ENCODE peak calls at places on chromosomes 6 and 20, in six cellular contexts. V is colonic mucosa, X is lower lobe of right lung, L is fibroblast of lung, K is AG10803, Z is K562. H is an unnamed sample.

GRCh38 chr6:133424359-133424758 is 183.2 kb downstream of the EYA4 start:
- DNase-seq in K (no peak), X (no peak), Z (no peak), L (no peak), V (no peak), H (no peak)

GRCh38 chr20:25205277-25206062 is 10.0 kb downstream of the ENTPD6 start:
- DNase-seq in L (no peak), X (no peak), V (no peak), K (no peak), Z (no peak), H (no peak)

GRCh38 chr6:152309648-152310047 is 327.5 kb downstream of the SYNE1 start:
- DNase-seq in X (no peak), Z (no peak), V (no peak), K (no peak), L (peak; percentile 69), H (no peak)

GRCh38 chr6:141956046-141956761 is 176.5 kb upstream of the GJE1 start:
- DNase-seq in K (peak; percentile 18), V (no peak), X (no peak), Z (no peak), L (peak; percentile 17), H (no peak)

GRCh38 chr6:135423649-135424128 is 73.9 kb downstream of the AHI1 start:
- DNase-seq in K (peak; percentile 37), Z (peak; percentile 36), X (no peak), V (no peak), L (peak; percentile 36), H (no peak)

GRCh38 chr6:167781066-167781767 is 45.5 kb upstream of the AFDN start:
- DNase-seq in L (no peak), K (no peak), Z (no peak), X (no peak), V (no peak), H (no peak)

GRCh38 chr20:9081423-9081966 is 12.6 kb downstream of the PLCB4 start:
- DNase-seq in X (no peak), V (no peak), L (no peak), K (peak; percentile 92), Z (no peak), H (no peak)

GRCh38 chr20:10501377-10501776 is 66.3 kb downstream of the SLX4IP start:
- DNase-seq in X (peak; percentile 65), L (peak; percentile 41), K (peak; percentile 21), Z (peak; percentile 10), V (no peak), H (no peak)

GRCh38 chr6:128303870-128304269 is 216.5 kb downstream of the PTPRK start:
- DNase-seq in V (no peak), X (no peak), L (no peak), Z (no peak), K (peak; percentile 5), H (no peak)

GRCh38 chr6:11971154-11971553 is 41.0 kb upstream of the HIVEP1 start:
- DNase-seq in V (no peak), L (peak; percentile 97), X (no peak), Z (no peak), K (peak; percentile 91), H (no peak)

GRCh38 chr6:13278184-13278583 is 50.2 kb downstream of the TBC1D7 start:
- DNase-seq in V (no peak), K (no peak), Z (no peak), L (no peak), X (no peak), H (no peak)

GRCh38 chr6:121143476-121143875 is 190.8 kb downstream of the TBC1D32 start:
- DNase-seq in X (no peak), Z (no peak), L (peak; percentile 35), V (no peak), K (peak; percentile 10), H (no peak)

GRCh38 chr20:483791-484644 is 21.7 kb upstream of the TBC1D20 start:
- DNase-seq in V (no peak), Z (no peak), X (no peak), K (no peak), L (no peak), H (no peak)

GRCh38 chr6:73231986-73232391 is 6.7 kb upstream of the KHDC1L start:
- DNase-seq in K (no peak), X (no peak), Z (no peak), V (no peak), L (peak; percentile 21), H (no peak)

GRCh38 chr6:85458184-85458583 is 8.3 kb downstream of the NT5E start:
- DNase-seq in V (no peak), X (no peak), L (no peak), Z (no peak), K (no peak), H (no peak)

GRCh38 chr6:91480397-91480796 is 893.5 kb upstream of the MAP3K7 start:
- DNase-seq in X (no peak), V (no peak), Z (no peak), K (no peak), L (no peak), H (no peak)

GRCh38 chr20:52230406-52230805 is 38.8 kb upstream of the ZFP64 start:
- DNase-seq in X (no peak), K (peak; percentile 51), Z (no peak), L (no peak), V (peak; percentile 34), H (no peak)

GRCh38 chr6:21395121-21395520 is 198.4 kb upstream of the SOX4 start:
- DNase-seq in K (peak; percentile 15), X (no peak), Z (no peak), V (no peak), L (peak; percentile 66), H (no peak)

GRCh38 chr6:16398587-16398986 is 160.2 kb downstream of the GMPR start:
- DNase-seq in V (no peak), X (no peak), L (peak; percentile 81), Z (no peak), K (peak; percentile 84), H (no peak)

GRCh38 chr6:167870321-167870720 is 43.6 kb downstream of the AFDN start:
- DNase-seq in X (no peak), K (no peak), Z (no peak), L (no peak), V (peak; percentile 59), H (no peak)

DNA sequence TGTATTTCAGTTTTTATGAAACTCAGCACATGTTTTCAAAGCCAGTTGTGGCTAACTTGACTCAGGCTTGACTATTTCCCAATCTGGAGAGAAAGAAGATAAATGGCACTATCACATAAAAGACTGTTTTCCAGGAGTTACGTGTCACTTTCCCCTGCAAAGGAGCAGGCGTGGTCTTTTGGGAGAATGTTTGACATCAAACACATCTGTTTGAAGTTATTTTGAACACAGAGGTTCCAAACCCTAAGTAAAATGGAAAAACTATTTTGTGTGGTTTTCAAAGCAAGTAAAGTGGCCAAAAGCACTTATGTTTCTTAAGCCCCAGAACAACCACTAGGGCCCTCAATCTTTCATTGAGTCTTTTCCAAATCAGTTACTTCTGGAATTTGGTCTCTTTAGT is 89.7 kb downstream of the FOXF2 start:
- DNase-seq in V (no peak), K (peak; percentile 99), Z (no peak), X (no peak), L (peak; percentile 92), H (no peak)
- TF ChIP-seq CTCF in V (no peak), K (peak; percentile 55), Z (no peak), X (no peak), L (peak; percentile 46), H (no peak)

GRCh38 chr6:160790028-160790792 is 88.2 kb downstream of the PLG start:
- DNase-seq in V (no peak), X (no peak), Z (peak; percentile 23), L (no peak), K (peak; percentile 11), H (no peak)
- TF ChIP-seq CTCF in V (no peak), X (no peak), Z (peak; percentile 32), L (no peak), K (no peak), H (no peak)

DNA sequence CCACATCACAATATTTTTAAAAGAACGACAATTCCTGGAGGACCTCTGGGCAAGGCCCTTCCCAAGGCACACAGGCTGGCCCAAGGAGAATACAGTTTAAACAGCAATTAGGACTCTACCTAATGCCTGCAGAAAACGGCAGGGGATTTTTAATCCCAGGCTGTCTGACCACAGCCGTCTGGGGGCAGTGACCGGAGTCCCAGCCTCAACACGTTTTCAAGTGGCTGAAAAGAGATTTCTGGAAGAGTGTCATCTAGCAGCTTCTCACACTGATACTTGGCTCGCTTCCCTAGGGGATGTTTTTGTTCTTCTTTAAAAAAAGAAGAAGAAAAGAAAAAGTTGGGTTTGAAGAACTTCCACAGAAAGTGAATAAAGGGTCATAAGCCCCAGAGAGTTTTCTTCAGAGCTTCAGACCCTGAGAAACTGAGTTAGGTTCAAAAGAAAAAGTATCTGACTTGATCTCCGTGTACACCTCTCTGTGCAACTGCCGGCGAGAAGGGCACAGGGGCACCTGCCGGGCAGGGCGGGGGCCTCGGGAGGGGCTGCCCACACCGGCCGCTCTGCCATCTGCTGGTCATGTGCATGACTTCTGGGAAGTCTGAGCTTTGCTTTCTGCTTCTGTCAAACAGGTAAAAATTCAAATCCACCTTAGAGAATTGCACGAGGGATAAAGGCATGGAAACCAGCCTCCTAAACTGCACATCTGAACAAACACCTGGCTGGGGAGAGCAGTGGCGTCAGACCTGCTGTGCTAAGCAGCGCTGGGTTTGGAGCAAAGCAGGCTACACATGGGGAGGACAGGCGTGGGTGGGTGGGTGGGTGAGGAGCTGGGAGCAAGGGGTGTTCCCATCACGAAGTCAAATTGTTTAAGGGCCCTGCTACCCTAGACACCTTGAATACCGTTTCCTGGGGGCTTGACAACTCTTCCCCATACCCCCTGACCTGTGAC is 33.0 kb downstream of the RRBP1 start:
- DNase-seq in L (no peak), K (no peak), Z (peak; percentile 21), X (peak; percentile 73), V (peak; percentile 58), H (no peak)
- TF ChIP-seq CTCF in L (peak; percentile 17), K (peak; percentile 35), Z (peak; percentile 27), X (peak; percentile 50), V (peak; percentile 36), H (peak; percentile 57)

GRCh38 chr6:23308166-23308565 is 738.8 kb downstream of the HDGFL1 start:
- DNase-seq in L (no peak), V (no peak), K (no peak), Z (no peak), X (no peak), H (no peak)
- TF ChIP-seq CTCF in L (no peak), V (no peak), K (no peak), Z (no peak), X (no peak), H (no peak)

DNA sequence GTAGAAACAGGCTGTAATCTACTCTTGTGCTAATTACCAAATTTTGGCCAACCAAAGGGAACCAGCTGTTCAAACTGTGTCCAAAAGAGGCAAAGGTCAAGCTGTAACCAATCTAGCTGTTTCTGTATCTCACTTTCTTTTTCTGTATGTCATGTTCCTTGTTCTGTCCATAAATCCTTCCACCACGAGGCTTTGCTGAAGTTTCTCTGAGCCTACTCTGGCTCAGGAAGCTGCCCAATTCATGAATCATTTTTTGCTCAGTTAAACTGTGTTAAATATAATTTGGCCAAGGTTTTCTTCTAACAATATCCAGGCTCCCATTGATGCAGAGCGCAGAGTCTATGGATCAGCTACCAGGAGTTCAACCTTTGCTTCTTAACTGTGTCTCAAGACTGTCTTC is 272.8 kb downstream of the TRDN start:
- DNase-seq in V (no peak), K (no peak), L (no peak), X (no peak), Z (no peak), H (no peak)
- TF ChIP-seq CTCF in V (no peak), K (no peak), L (no peak), X (no peak), Z (no peak), H (no peak)

GRCh38 chr20:41110930-41111577 is 26.3 kb upstream of the PLCG1 start:
- DNase-seq in Z (no peak), V (no peak), L (no peak), K (no peak), X (no peak), H (no peak)
- TF ChIP-seq CTCF in Z (no peak), V (no peak), L (no peak), K (no peak), X (no peak), H (no peak)

GRCh38 chr6:110520992-110521543 is 44.7 kb upstream of the SLC22A16 start:
- DNase-seq in K (no peak), V (no peak), L (no peak), Z (no peak), X (no peak), H (no peak)
- TF ChIP-seq CTCF in K (no peak), V (no peak), L (no peak), Z (no peak), X (no peak), H (no peak)

H was measured in neural crest cell.